ENCODE peak calls at places on chromosome 13, in four cellular contexts. W is left lung, K is tibial nerve, N is psoas muscle. X is an unnamed sample. For H3K9me3, the result is how much of the 10 kb centered on the place peaks cover.

GRCh38 chr13:80030491-80030890 is 310.4 kb downstream of the SPRY2 start:
- DNase-seq in W (no peak), K (no peak), N (no peak), X (no peak)

GRCh38 chr13:64928704-64929499 is 2301.2 kb downstream of the PCDH9 start:
- DNase-seq in W (no peak), K (no peak), N (no peak), X (no peak)

GRCh38 chr13:110913322-110913721 is 1.5 kb downstream of the ANKRD10 start:
- DNase-seq in W (no peak), K (no peak), N (no peak), X (no peak)

GRCh38 chr13:23767806-23768205 is 121.4 kb downstream of the MIPEP start:
- DNase-seq in W (no peak), K (no peak), N (no peak), X (no peak)

GRCh38 chr13:50993371-50993770 is 83.8 kb downstream of the RNASEH2B start:
- DNase-seq in W (no peak), K (no peak), N (peak), X (no peak)

GRCh38 chr13:86383151-86383550 is 583.9 kb upstream of the SLITRK6 start:
- DNase-seq in W (no peak), K (no peak), N (no peak), X (no peak)

GRCh38 chr13:45537506-45537905 is 72.8 kb downstream of the COG3 start:
- DNase-seq in W (no peak), K (no peak), N (no peak), X (no peak)

GRCh38 chr13:79306650-79307049 is 99.4 kb downstream of the RBM26 start:
- DNase-seq in W (no peak), K (no peak), N (no peak), X (no peak)

GRCh38 chr13:67402546-67402945 is 172.4 kb upstream of the PCDH9 start:
- DNase-seq in W (no peak), K (no peak), N (no peak), X (no peak)

GRCh38 chr13:45807520-45808099 is 43.9 kb downstream of the SIAH3 start:
- DNase-seq in W (no peak), K (no peak), N (no peak), X (no peak)

GRCh38 chr13:43985437-43986051 is 105.8 kb downstream of the LACC1 start:
- DNase-seq in W (no peak), K (no peak), N (no peak), X (no peak)

GRCh38 chr13:109465151-109465550 is 321.2 kb downstream of the IRS2 start:
- DNase-seq in W (no peak), K (no peak), N (no peak), X (no peak)

GRCh38 chr13:33069365-33069764 is 53.1 kb downstream of the KL start:
- DNase-seq in W (no peak), K (no peak), N (no peak), X (no peak)

GRCh38 chr13:43831088-43831487 is 44.3 kb upstream of the ENOX1 start:
- DNase-seq in W (no peak), K (no peak), N (no peak), X (no peak)

GRCh38 chr13:114072421-114072820 is 60.0 kb downstream of the RASA3 start:
- DNase-seq in W (no peak), K (peak), N (no peak), X (no peak)

GRCh38 chr13:20332361-20333096 is 100.4 kb upstream of the GJB6 start:
- DNase-seq in W (no peak), K (no peak), N (no peak), X (no peak)

GRCh38 chr13:51823861-51824260 is 19.9 kb upstream of the DHRS12 start:
- DNase-seq in W (no peak), K (no peak), N (no peak), X (no peak)

GRCh38 chr13:90246005-90246404 is 1101.5 kb upstream of the MIR17HG start:
- DNase-seq in W (no peak), K (no peak), N (no peak), X (no peak)

GRCh38 chr13:30739646-30740642 is 4.6 kb downstream of the ALOX5AP start:
- DNase-seq in W (no peak), K (no peak), N (no peak), X (peak)

GRCh38 chr13:46668906-46669525 is 116.0 kb downstream of the LRCH1 start:
- DNase-seq in W (no peak), K (no peak), N (no peak), X (no peak)

GRCh38 chr13:95375706-95376105 is 74.5 kb upstream of the ABCC4 start:
- DNase-seq in W (no peak), K (no peak), N (no peak), X (no peak)

GRCh38 chr13:23921451-23921888 is 24.2 kb upstream of the C1QTNF9B start:
- DNase-seq in W (no peak), K (no peak), N (no peak), X (no peak)

GRCh38 chr13:70339738-70340137 is 231.5 kb upstream of the KLHL1 start:
- DNase-seq in W (no peak), K (no peak), N (peak), X (no peak)

GRCh38 chr13:77952737-77953136 is 34.1 kb upstream of the EDNRB start:
- DNase-seq in W (no peak), K (no peak), N (no peak), X (no peak)

GRCh38 chr13:98481511-98481951 is 95.4 kb downstream of the STK24 start:
- DNase-seq in W (no peak), K (no peak), N (no peak), X (no peak)

GRCh38 chr13:49777746-49778614 is 14.5 kb downstream of the KPNA3 start:
- DNase-seq in W (no peak), K (no peak), N (no peak), X (no peak)

GRCh38 chr13:62643007-62643483 is 1227.4 kb upstream of the PCDH20 start:
- DNase-seq in W (no peak), K (no peak), N (no peak), X (no peak)

GRCh38 chr13:20721454-20722357 is 18.2 kb downstream of the IL17D start:
- DNase-seq in W (no peak), K (no peak), N (peak), X (no peak)

GRCh38 chr13:57813641-57814040 is 182.1 kb downstream of the PCDH17 start:
- DNase-seq in W (no peak), K (no peak), N (no peak), X (no peak)

GRCh38 chr13:100751826-100752225 is 77.2 kb upstream of the TMTC4 start:
- DNase-seq in W (no peak), K (no peak), N (no peak), X (no peak)

GRCh38 chr13:110448230-110448629 is 113.3 kb downstream of the RAB20 start:
- DNase-seq in W (no peak), K (no peak), N (no peak), X (no peak)

GRCh38 chr13:74061939-74062595 is 72.1 kb downstream of the KLF12 start:
- DNase-seq in W (no peak), K (no peak), N (no peak), X (no peak)

DNA sequence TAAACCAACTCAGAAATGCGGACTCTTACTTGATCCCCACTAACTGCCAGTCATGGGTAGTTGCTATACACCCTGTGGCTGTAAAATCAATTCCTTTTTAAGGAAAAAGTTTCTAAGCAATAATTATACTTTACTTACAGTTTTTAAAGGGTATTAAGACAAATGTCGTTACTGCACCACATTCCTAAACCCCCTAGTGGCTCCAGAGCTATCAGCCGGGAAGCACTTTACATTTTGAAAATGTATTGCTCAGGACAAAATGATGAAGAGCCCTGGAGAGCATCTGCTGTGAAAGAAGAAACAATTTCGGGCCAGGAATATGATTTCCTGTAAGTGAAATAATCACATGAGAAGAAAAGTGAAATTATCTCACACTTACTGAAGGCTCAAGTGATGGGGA is 36.7 kb downstream of the DCLK1 start:
- DNase-seq in W (no peak), K (no peak), N (no peak), X (no peak)
- TF ChIP-seq CTCF in W (no peak), K (no peak), N (no peak), X (no peak)

GRCh38 chr13:93003531-93003930 is 223.1 kb upstream of the GPC6 start:
- DNase-seq in W (no peak), K (no peak), N (no peak), X (no peak)
- H3K9me3 ChIP-seq in W (under half), K (under half), N (under half), X (under half)

GRCh38 chr13:28316129-28316528 is 177.8 kb downstream of the PAN3 start:
- DNase-seq in W (no peak), K (no peak), N (no peak), X (no peak)

GRCh38 chr13:28314879-28315278 is 176.5 kb downstream of the PAN3 start:
- DNase-seq in W (no peak), K (no peak), N (no peak), X (no peak)

GRCh38 chr13:28318418-28318995 is 176.4 kb downstream of the FLT1 start:
- DNase-seq in W (no peak), K (no peak), N (no peak), X (no peak)

GRCh38 chr13:28316841-28317240 is 178.1 kb downstream of the FLT1 start:
- DNase-seq in W (no peak), K (no peak), N (no peak), X (no peak)

GRCh38 chr13:28313579-28313978 is 175.2 kb downstream of the PAN3 start:
- DNase-seq in W (no peak), K (no peak), N (no peak), X (no peak)
- TF ChIP-seq CTCF in W (peak), K (no peak), N (no peak), X (no peak)

GRCh38 chr13:40115456-40115855 is 460.0 kb downstream of the COG6 start:
- DNase-seq in W (no peak), K (no peak), N (no peak), X (no peak)

GRCh38 chr13:40118337-40118736 is 462.9 kb downstream of the COG6 start:
- DNase-seq in W (no peak), K (no peak), N (no peak), X (no peak)

GRCh38 chr13:40113644-40114304 is 458.3 kb downstream of the COG6 start:
- DNase-seq in W (no peak), K (no peak), N (no peak), X (no peak)

GRCh38 chr13:40116008-40116407 is 460.5 kb downstream of the COG6 start:
- DNase-seq in W (no peak), K (no peak), N (no peak), X (peak)

GRCh38 chr13:40114305-40114896 is 458.9 kb downstream of the COG6 start:
- DNase-seq in W (no peak), K (no peak), N (no peak), X (no peak)
- H3K9me3 ChIP-seq in W (under half), K (under half), N (under half), X (under half)

GRCh38 chr13:84606616-84607015 is 724.3 kb upstream of the SLITRK1 start:
- DNase-seq in W (no peak), K (no peak), N (no peak), X (no peak)

GRCh38 chr13:84607614-84608013 is 725.3 kb upstream of the SLITRK1 start:
- DNase-seq in W (no peak), K (no peak), N (no peak), X (no peak)

GRCh38 chr13:84609716-84610115 is 727.4 kb upstream of the SLITRK1 start:
- DNase-seq in W (no peak), K (no peak), N (no peak), X (no peak)

DNA sequence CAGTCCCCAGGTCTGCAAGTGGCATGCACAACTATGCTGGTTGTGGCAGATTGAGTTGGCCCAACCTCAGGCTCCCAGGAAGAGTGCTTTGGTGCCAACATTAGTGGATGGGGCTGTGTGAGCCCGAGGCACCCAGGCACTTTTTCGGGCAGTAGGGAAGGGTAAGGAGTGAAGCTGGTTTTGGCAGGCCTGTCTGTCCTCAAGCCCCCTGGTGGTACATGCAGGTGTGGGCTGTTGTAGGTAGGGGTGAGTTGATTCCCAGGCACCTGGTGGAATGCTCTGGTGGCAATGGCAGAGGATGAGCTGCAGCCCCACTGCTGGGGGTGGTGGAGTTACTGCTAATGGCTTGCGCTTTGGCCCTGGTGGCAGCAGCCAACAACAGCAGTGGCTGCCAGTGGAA is 723.7 kb upstream of the SLITRK1 start:
- DNase-seq in W (peak), K (no peak), N (no peak), X (no peak)
- TF ChIP-seq CTCF in W (no peak), K (no peak), N (no peak), X (no peak)

GRCh38 chr13:18235172-18235571 is 946.5 kb downstream of the TUBA3C start:
- DNase-seq in W (no peak), K (no peak), N (no peak), X (no peak)
- H3K9me3 ChIP-seq in W (under half), K (under half), N (under half), X (under half)

DNA sequence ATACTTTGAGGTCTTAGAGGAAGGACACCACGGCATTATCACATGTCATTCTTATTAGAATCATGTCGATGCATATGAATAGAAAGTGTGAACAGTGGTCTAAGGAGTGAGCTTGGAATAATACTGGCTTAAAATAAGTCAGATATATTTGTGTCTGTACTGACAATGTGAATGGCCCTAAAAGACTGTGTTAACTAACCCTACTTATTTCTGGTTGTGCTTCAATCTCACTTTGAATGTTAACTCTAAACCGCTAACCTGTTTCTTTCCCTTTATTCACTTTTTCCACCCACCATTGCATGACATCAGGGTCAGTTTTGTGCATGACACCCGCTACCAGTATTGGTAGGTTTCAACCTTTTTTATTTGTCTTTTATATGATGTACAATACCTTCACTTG is 69.1 kb upstream of the RAP2A start:
- DNase-seq in W (no peak), K (no peak), N (no peak), X (no peak)
- TF ChIP-seq CTCF in W (no peak), K (no peak), N (no peak), X (no peak)

GRCh38 chr13:19172647-19173030 is 9.0 kb downstream of the TUBA3C start:
- DNase-seq in W (no peak), K (no peak), N (no peak), X (no peak)
- H3K9me3 ChIP-seq in W (under half), K (under half), N (under half), X (under half)

DNA sequence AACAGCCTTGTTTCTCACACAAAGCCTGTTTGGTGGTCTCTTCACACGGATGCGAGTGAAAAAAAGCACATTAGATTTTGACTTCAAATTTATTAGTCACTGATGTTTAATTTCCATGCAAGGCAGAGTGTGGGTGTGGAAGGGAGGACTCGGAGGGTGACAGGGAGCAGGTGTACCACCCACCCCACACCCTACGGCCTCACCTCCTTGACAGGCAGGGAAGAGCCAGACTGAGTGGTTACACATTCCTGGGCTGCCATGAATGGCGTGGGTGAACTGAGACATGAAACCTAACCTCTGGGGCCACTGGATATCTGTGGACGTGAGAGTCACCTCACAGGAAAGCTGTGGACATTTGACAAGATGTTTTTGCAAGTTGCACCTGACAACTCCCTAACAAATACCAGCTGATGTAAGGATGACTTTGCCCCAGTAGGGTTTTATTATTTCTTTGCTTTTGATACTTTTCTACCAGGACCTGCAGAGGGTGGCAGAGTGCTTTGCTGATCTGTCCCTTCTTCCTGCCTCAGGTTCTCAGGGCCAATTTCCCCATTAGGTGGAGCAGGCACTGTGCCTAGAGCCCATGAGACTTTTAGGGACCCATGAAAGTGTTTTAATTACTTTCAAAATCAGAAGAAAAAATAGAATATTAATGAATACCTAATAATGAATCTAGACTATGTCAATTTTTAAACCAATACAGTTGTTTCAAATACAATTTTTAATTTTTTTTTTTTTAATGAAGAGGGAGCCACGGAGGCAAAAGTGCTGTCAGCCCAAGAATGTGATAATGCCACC is 58.2 kb upstream of the CYSLTR2 start:
- DNase-seq in W (no peak), K (no peak), N (no peak), X (peak)
- TF ChIP-seq CTCF in W (peak), K (peak), N (peak), X (peak)

X was measured in CD4-positive, alpha-beta T cell.